ENCODE peak calls at places on chromosome 19, in four cellular contexts. H is SK-N-SH, V is HepG2, N is H1. Y is an unnamed sample.

GRCh38 chr19:50204811-50205675 is 1.6 kb downstream of the MYH14 start:
- DNase-seq in H (peak), V (peak), N (peak), Y (no peak)

GRCh38 chr19:49472936-49473335 is 1.1 kb upstream of the FLT3LG start:
- DNase-seq in H (no peak), V (no peak), N (no peak), Y (no peak)

GRCh38 chr19:39405930-39406655 is 554 bp upstream of the ZFP36 start:
- DNase-seq in H (no peak), V (no peak), N (no peak), Y (no peak)

GRCh38 chr19:31278555-31279435 is 70.4 kb downstream of the TSHZ3 start:
- DNase-seq in H (no peak), V (no peak), N (no peak), Y (no peak)

GRCh38 chr19:40178756-40179155 is 12.5 kb upstream of the MAP3K10 start:
- DNase-seq in H (no peak), V (no peak), N (no peak), Y (no peak)

GRCh38 chr19:38728752-38729541 is 15.3 kb downstream of the CAPN12 start:
- DNase-seq in H (no peak), V (no peak), N (no peak), Y (no peak)

GRCh38 chr19:8262431-8262830 is 45.7 kb downstream of the CD320 start:
- DNase-seq in H (no peak), V (no peak), N (no peak), Y (no peak)

GRCh38 chr19:45075215-45076028 is 856 bp downstream of the ZNF296 start:
- DNase-seq in H (no peak), V (peak), N (no peak), Y (peak)

GRCh38 chr19:51439021-51439465 is 19.2 kb downstream of the SIGLEC8 start:
- DNase-seq in H (no peak), V (peak), N (no peak), Y (no peak)

GRCh38 chr19:28377077-28377476 is 835.9 kb downstream of the UQCRFS1 start:
- DNase-seq in H (no peak), V (no peak), N (no peak), Y (no peak)

GRCh38 chr19:55643003-55643732 is at the start of gene ZNF581:
- DNase-seq in H (peak), V (peak), N (no peak), Y (peak)

GRCh38 chr19:35995655-35995993 is 636 bp downstream of the SDHAF1 start:
- DNase-seq in H (peak), V (peak), N (no peak), Y (no peak)

GRCh38 chr19:38478273-38478971 is 44.9 kb downstream of the RYR1 start:
- DNase-seq in H (peak), V (peak), N (no peak), Y (no peak)

GRCh38 chr19:58212336-58213074 is 16.2 kb upstream of the ZNF544 start:
- DNase-seq in H (no peak), V (no peak), N (no peak), Y (no peak)

GRCh38 chr19:15323496-15324235 is 8.7 kb downstream of the BRD4 start:
- DNase-seq in H (no peak), V (peak), N (no peak), Y (no peak)

GRCh38 chr19:5547881-5548280 is 19.9 kb downstream of the TINCR start:
- DNase-seq in H (peak), V (peak), N (no peak), Y (no peak)

GRCh38 chr19:22144394-22144793 is 52.4 kb downstream of the ZNF676 start:
- DNase-seq in H (peak), V (no peak), N (no peak), Y (no peak)
- TF ChIP-seq TCF12 in H (no peak), V (no peak), N (no peak), Y (no peak)

GRCh38 chr19:13097331-13098258 is 5.1 kb downstream of the LYL1 start:
- DNase-seq in H (no peak), V (no peak), N (no peak), Y (no peak)
- TF ChIP-seq TCF12 in H (no peak), V (no peak), N (no peak), Y (no peak)

GRCh38 chr19:10565567-10566407 is at the start of gene KRI1:
- DNase-seq in H (peak), V (peak), N (peak), Y (peak)
- TF ChIP-seq TCF12 in H (no peak), V (no peak), N (peak), Y (peak)

GRCh38 chr19:13044160-13044853 is 49.0 kb downstream of the NFIX start:
- DNase-seq in H (no peak), V (no peak), N (no peak), Y (no peak)
- TF ChIP-seq TCF12 in H (no peak), V (no peak), N (no peak), Y (no peak)

GRCh38 chr19:41305923-41306322 is 4.0 kb upstream of the CCDC97 start:
- DNase-seq in H (no peak), V (no peak), N (no peak), Y (no peak)

GRCh38 chr19:41304706-41305483 is 5.1 kb upstream of the CCDC97 start:
- DNase-seq in H (no peak), V (no peak), N (no peak), Y (no peak)

GRCh38 chr19:41306394-41306793 is 3.6 kb upstream of the CCDC97 start:
- DNase-seq in H (no peak), V (no peak), N (no peak), Y (no peak)

GRCh38 chr19:41302624-41303351 is 7.2 kb upstream of the CCDC97 start:
- DNase-seq in H (no peak), V (no peak), N (no peak), Y (peak)

DNA sequence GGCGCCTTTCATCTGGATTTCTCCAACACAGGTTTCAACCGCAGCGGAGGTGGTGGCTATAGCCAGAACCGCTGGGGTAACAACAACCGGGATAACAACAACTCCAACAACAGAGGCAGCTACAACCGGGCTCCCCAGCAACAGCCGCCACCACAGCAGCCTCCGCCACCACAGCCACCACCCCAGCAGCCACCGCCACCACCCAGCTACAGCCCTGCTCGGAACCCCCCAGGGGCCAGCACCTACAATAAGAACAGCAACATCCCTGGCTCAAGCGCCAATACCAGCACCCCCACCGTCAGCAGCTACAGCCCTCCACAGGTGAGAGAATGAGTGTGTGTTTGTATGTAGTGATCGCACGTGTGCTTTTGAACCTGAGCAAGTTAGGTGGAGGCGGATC is 6.0 kb upstream of the CCDC97 start:
- DNase-seq in H (no peak), V (no peak), N (no peak), Y (no peak)
- TF ChIP-seq TCF12 in H (no peak), V (no peak), N (no peak), Y (no peak)

DNA sequence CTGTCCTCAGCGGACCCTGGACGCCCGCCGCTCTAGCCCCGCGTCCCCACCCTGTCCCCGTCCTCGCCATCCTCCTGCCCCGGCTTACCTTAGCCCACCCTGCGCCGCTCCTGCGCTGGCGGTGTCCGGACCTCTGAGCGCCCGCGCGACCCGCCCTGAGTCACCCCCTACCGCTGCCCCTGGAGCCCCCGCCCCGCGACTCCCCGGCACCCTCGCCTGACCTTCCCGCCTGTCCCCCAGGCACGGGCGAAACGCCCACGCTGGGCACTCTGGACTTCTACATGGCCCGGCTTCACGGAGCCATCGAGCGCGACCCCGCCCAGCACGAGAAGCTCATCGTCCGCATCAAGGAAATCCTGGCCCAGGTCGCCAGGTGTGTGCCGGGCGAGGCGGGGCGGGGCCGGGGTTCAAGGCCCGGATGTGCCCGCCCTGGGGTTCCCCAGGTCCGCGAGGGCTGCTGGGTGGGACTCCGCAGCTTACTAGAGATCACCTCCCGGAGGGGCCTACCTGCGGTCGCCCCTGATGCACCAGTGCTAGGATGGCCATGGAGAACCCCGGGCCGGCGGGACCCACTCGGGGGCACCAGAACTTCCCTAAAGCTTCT is 5.1 kb downstream of the HMG20B start:
- DNase-seq in H (peak), V (no peak), N (no peak), Y (no peak)
- TF ChIP-seq TCF12 in H (no peak), V (no peak), N (peak), Y (no peak)